ENCODE peak calls at places on chromosomes 4 and X, in four cellular contexts. G is COR-L47, M is lung, B is neural progenitor cell. E is an unnamed sample.

GRCh38 chr4:163568835-163569234 is 74.3 kb downstream of the TMA16 start:
- DNase-seq in G (no peak), M (no peak), B (no peak), E (no peak)

GRCh38 chr4:125085-125820 is 952 bp downstream of the ZNF718 start:
- DNase-seq in B (peak; percentile 50), G (peak; percentile 63), M (peak; percentile 46), E (peak; percentile 36)

GRCh38 chrX:69027181-69028005 is 137.9 kb downstream of the PJA1 start:
- DNase-seq in B (no peak), M (peak; percentile 26), G (no peak), E (no peak)

GRCh38 chr4:1237981-1238675 is 10.8 kb downstream of the CTBP1 start:
- DNase-seq in G (no peak), B (no peak), M (no peak), E (no peak)

GRCh38 chr4:15738877-15739276 is 36.0 kb downstream of the BST1 start:
- DNase-seq in G (no peak), M (no peak), B (no peak), E (no peak)

GRCh38 chrX:131728295-131729145 is 184.6 kb downstream of the OR13H1 start:
- DNase-seq in G (no peak), M (peak; percentile 87), B (no peak), E (no peak)

GRCh38 chr4:45122406-45122805 is 396.1 kb upstream of the GNPDA2 start:
- DNase-seq in M (no peak), G (no peak), B (no peak), E (no peak)

GRCh38 chrX:22340022-22340616 is 67.4 kb downstream of the CBLL2 start:
- DNase-seq in M (no peak), B (no peak), G (no peak), E (no peak)

GRCh38 chrX:1387141-1387776 is 4.7 kb downstream of the SLC25A6 start:
- DNase-seq in B (no peak), M (no peak), G (no peak), E (no peak)

GRCh38 chrX:153609917-153610833 is 11.2 kb upstream of the CCNQ start:
- DNase-seq in G (peak; percentile 73), B (peak; percentile 86), M (peak; percentile 62), E (peak; percentile 27)

GRCh38 chrX:65034641-65035450 is 58.6 kb upstream of the ZC4H2 start:
- DNase-seq in M (peak; percentile 63), G (peak; percentile 2), B (peak; percentile 93), E (peak; percentile 66)

GRCh38 chrX:133380882-133381619 is 34.2 kb downstream of the GPC4 start:
- DNase-seq in B (no peak), G (no peak), M (no peak), E (no peak)

GRCh38 chr4:1153567-1154090 is 18.8 kb downstream of the SPON2 start:
- DNase-seq in B (no peak), G (no peak), M (no peak), E (no peak)

GRCh38 chrX:10178866-10179463 is 22.2 kb downstream of the CLCN4 start:
- DNase-seq in B (no peak), G (no peak), M (no peak), E (no peak)

GRCh38 chr4:48493485-48494100 is 3.5 kb downstream of the ZAR1 start:
- DNase-seq in B (no peak), G (no peak), M (no peak), E (no peak)

GRCh38 chr4:123599920-123600394 is 203.4 kb downstream of the SPRY1 start:
- DNase-seq in G (peak; percentile 86), B (peak; percentile 62), M (peak; percentile 48), E (peak; percentile 19)

GRCh38 chrX:9534686-9535085 is 69.8 kb downstream of the TBL1X start:
- DNase-seq in M (no peak), B (peak; percentile 43), G (no peak), E (no peak)

GRCh38 chrX:40153335-40154221 is 55.8 kb upstream of the BCOR start:
- DNase-seq in G (peak; percentile 69), M (no peak), B (peak; percentile 70), E (no peak)

GRCh38 chr4:141654098-141654497 is 17.7 kb downstream of the IL15 start:
- DNase-seq in M (no peak), B (peak; percentile 77), G (peak; percentile 9), E (no peak)

GRCh38 chr4:42391981-42392380 is 5.3 kb upstream of the SHISA3 start:
- DNase-seq in G (no peak), M (no peak), B (no peak), E (no peak)

GRCh38 chr4:67393699-67394281 is 151.5 kb downstream of the CENPC start:
- DNase-seq in G (peak; percentile 17), M (no peak), B (peak; percentile 57), E (peak; percentile 13)

GRCh38 chr4:151226004-151226932 is 50.7 kb upstream of the PRSS48 start:
- DNase-seq in G (no peak), B (no peak), M (no peak), E (no peak)

GRCh38 chrX:85897376-85898110 is 149.8 kb downstream of the CHM start:
- DNase-seq in M (no peak), B (no peak), G (no peak), E (no peak)

GRCh38 chr4:158033416-158033863 is 139.4 kb downstream of the GASK1B start:
- DNase-seq in B (no peak), M (no peak), G (no peak), E (no peak)

GRCh38 chr4:141652161-141652778 is 15.9 kb downstream of the IL15 start:
- DNase-seq in B (no peak), G (no peak), M (no peak), E (no peak)

GRCh38 chrX:87924619-87925018 is 407.0 kb downstream of the KLHL4 start:
- DNase-seq in B (no peak), G (no peak), M (no peak), E (no peak)

GRCh38 chr4:81605278-81605677 is 133.6 kb upstream of the RASGEF1B start:
- DNase-seq in M (no peak), G (no peak), B (peak; percentile 26), E (no peak)